ENCODE peak calls at places on chromosomes 13 and 19, in four cellular contexts. One of them, this sample, is unnamed.

GRCh38 chr13:106986687-106987434 is 418.9 kb upstream of the ARGLU1 start:
- DNase-seq in SK-N-SH: no peak
- DNase-seq in mammary epithelial cell: no peak
- DNase-seq in esophagus squamous epithelium: no peak
- DNase-seq in this sample: no peak

GRCh38 chr19:9060559-9061340 is 26.1 kb upstream of the OR1M1 start:
- DNase-seq in SK-N-SH: no peak
- DNase-seq in mammary epithelial cell: no peak
- DNase-seq in esophagus squamous epithelium: no peak
- DNase-seq in this sample: no peak

GRCh38 chr19:44113138-44113783 is at the start of gene ZNF225:
- DNase-seq in SK-N-SH: peak
- DNase-seq in mammary epithelial cell: peak
- DNase-seq in esophagus squamous epithelium: peak
- DNase-seq in this sample: peak

GRCh38 chr19:8611391-8611883 is 922 bp upstream of the ADAMTS10 start:
- DNase-seq in SK-N-SH: peak
- DNase-seq in mammary epithelial cell: no peak
- DNase-seq in esophagus squamous epithelium: no peak
- DNase-seq in this sample: no peak

GRCh38 chr19:38389957-38390924 is 1.7 kb downstream of the SPRED3 start:
- DNase-seq in SK-N-SH: peak
- DNase-seq in mammary epithelial cell: no peak
- DNase-seq in esophagus squamous epithelium: no peak
- DNase-seq in this sample: no peak

GRCh38 chr13:94209110-94209509 is 270.4 kb downstream of the DCT start:
- DNase-seq in SK-N-SH: no peak
- DNase-seq in mammary epithelial cell: no peak
- DNase-seq in esophagus squamous epithelium: no peak
- DNase-seq in this sample: peak

GRCh38 chr13:33015275-33015674 is 948 bp upstream of the KL start:
- DNase-seq in SK-N-SH: no peak
- DNase-seq in mammary epithelial cell: no peak
- DNase-seq in esophagus squamous epithelium: no peak
- DNase-seq in this sample: no peak

GRCh38 chr13:47457631-47458030 is 543.4 kb downstream of the SUCLA2 start:
- DNase-seq in SK-N-SH: no peak
- DNase-seq in mammary epithelial cell: peak
- DNase-seq in esophagus squamous epithelium: no peak
- DNase-seq in this sample: peak

GRCh38 chr19:13053761-13054604 is 48.7 kb downstream of the LYL1 start:
- DNase-seq in SK-N-SH: peak
- DNase-seq in mammary epithelial cell: peak
- DNase-seq in esophagus squamous epithelium: no peak
- DNase-seq in this sample: peak

GRCh38 chr13:30796132-30796832 is 60.9 kb downstream of the ALOX5AP start:
- DNase-seq in SK-N-SH: no peak
- DNase-seq in mammary epithelial cell: peak
- DNase-seq in esophagus squamous epithelium: no peak
- DNase-seq in this sample: peak

GRCh38 chr13:106505295-106505694 is 30.2 kb downstream of the EFNB2 start:
- DNase-seq in SK-N-SH: no peak
- DNase-seq in mammary epithelial cell: no peak
- DNase-seq in esophagus squamous epithelium: no peak
- DNase-seq in this sample: no peak

GRCh38 chr19:14669940-14670339 is 4.7 kb downstream of the ADGRE3 start:
- DNase-seq in SK-N-SH: no peak
- DNase-seq in mammary epithelial cell: no peak
- DNase-seq in esophagus squamous epithelium: no peak
- DNase-seq in this sample: no peak

GRCh38 chr19:7681336-7682174 is 922 bp downstream of the TRAPPC5 start:
- DNase-seq in SK-N-SH: peak
- DNase-seq in mammary epithelial cell: peak
- DNase-seq in esophagus squamous epithelium: peak
- DNase-seq in this sample: peak

GRCh38 chr13:102040812-102041211 is 361.0 kb downstream of the FGF14 start:
- DNase-seq in SK-N-SH: no peak
- DNase-seq in mammary epithelial cell: no peak
- DNase-seq in esophagus squamous epithelium: no peak
- DNase-seq in this sample: no peak

GRCh38 chr13:24502567-24503375 is 9.8 kb downstream of the PARP4 start:
- DNase-seq in SK-N-SH: no peak
- DNase-seq in mammary epithelial cell: peak
- DNase-seq in esophagus squamous epithelium: no peak
- DNase-seq in this sample: peak

GRCh38 chr13:83211301-83211700 is 671.0 kb downstream of the SLITRK1 start:
- DNase-seq in SK-N-SH: no peak
- DNase-seq in mammary epithelial cell: no peak
- DNase-seq in esophagus squamous epithelium: no peak
- DNase-seq in this sample: no peak

GRCh38 chr13:73230714-73231113 is 171.9 kb downstream of the KLF5 start:
- DNase-seq in SK-N-SH: no peak
- DNase-seq in mammary epithelial cell: peak
- DNase-seq in esophagus squamous epithelium: no peak
- DNase-seq in this sample: peak

GRCh38 chr13:108921238-108921637 is 291.8 kb downstream of the MYO16 start:
- DNase-seq in SK-N-SH: no peak
- DNase-seq in mammary epithelial cell: no peak
- DNase-seq in esophagus squamous epithelium: no peak
- DNase-seq in this sample: no peak

GRCh38 chr19:41362143-41362847 is 1.7 kb downstream of the B9D2 start:
- DNase-seq in SK-N-SH: peak
- DNase-seq in mammary epithelial cell: no peak
- DNase-seq in esophagus squamous epithelium: no peak
- DNase-seq in this sample: peak

GRCh38 chr13:32850311-32851052 is 165.7 kb upstream of the KL start:
- DNase-seq in SK-N-SH: no peak
- DNase-seq in mammary epithelial cell: no peak
- DNase-seq in esophagus squamous epithelium: no peak
- DNase-seq in this sample: no peak

GRCh38 chr13:49629196-49629938 is 1.1 kb downstream of the ARL11 start:
- DNase-seq in SK-N-SH: no peak
- DNase-seq in mammary epithelial cell: no peak
- DNase-seq in esophagus squamous epithelium: no peak
- DNase-seq in this sample: no peak

GRCh38 chr19:55259540-55260210 is 858 bp upstream of the PPP6R1 start:
- DNase-seq in SK-N-SH: no peak
- DNase-seq in mammary epithelial cell: no peak
- DNase-seq in esophagus squamous epithelium: no peak
- DNase-seq in this sample: peak

GRCh38 chr19:9883231-9883758 is 48.2 kb downstream of the PIN1 start:
- DNase-seq in SK-N-SH: no peak
- DNase-seq in mammary epithelial cell: peak
- DNase-seq in esophagus squamous epithelium: no peak
- DNase-seq in this sample: peak

GRCh38 chr13:103349664-103350063 is 283.4 kb upstream of the SLC10A2 start:
- DNase-seq in SK-N-SH: peak
- DNase-seq in mammary epithelial cell: no peak
- DNase-seq in esophagus squamous epithelium: no peak
- DNase-seq in this sample: no peak

GRCh38 chr13:65966991-65967451 is 1263.1 kb downstream of the PCDH9 start:
- DNase-seq in SK-N-SH: peak
- DNase-seq in mammary epithelial cell: peak
- DNase-seq in esophagus squamous epithelium: no peak
- DNase-seq in this sample: peak

GRCh38 chr13:98171806-98172569 is 5.1 kb downstream of the RNF113B start:
- DNase-seq in SK-N-SH: peak
- DNase-seq in mammary epithelial cell: no peak
- DNase-seq in esophagus squamous epithelium: no peak
- DNase-seq in this sample: no peak
- H3K4me3 ChIP-seq in SK-N-SH: peak
- H3K4me3 ChIP-seq in mammary epithelial cell: no peak
- H3K4me3 ChIP-seq in esophagus squamous epithelium: peak
- H3K4me3 ChIP-seq in this sample: no peak

DNA sequence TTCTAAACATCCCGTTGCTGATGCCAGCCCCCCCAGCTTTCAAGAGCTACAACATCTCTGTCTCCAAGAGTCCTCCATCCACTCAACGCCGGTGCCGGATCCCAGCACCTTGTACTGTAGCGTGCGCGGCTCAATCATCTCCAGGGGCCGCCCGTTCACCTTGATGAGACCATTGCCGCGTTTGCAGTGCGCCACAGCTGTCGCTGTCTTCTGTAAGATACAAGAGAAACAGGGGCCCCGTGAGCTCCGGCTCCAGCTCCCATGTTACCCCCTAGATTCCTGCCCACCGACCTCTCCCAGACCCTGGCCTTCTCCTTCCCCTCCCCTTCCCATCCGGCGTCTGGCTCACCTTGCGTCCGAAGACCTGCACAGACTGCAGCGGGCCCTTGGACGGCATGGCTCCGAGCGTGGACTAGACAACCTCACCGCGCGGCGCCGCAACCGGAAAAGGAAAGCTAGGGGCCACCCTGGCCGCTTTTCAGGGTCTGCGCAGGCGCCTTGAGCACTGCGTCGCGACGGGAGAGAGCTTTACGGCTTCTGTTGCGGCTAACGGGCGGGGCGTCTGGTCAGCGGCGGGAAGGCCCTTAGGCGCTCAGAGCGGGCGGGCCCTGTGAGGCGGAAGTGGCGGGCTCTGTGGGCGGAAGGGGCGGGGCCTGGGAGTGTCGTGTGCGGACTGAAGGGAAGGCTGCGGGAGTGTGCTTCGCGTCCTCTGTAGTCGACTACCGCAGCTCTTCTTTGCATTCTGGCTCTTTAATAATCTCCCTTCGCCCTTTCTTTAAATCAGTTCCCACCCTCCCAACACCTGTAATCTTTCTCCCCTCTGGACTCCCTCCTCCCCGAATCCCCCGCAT is at the start of gene RPS16:
- DNase-seq in SK-N-SH: peak
- DNase-seq in mammary epithelial cell: peak
- DNase-seq in esophagus squamous epithelium: peak
- DNase-seq in this sample: peak
- TF ChIP-seq CTCF in SK-N-SH: no peak
- TF ChIP-seq CTCF in mammary epithelial cell: no peak
- TF ChIP-seq CTCF in esophagus squamous epithelium: no peak
- TF ChIP-seq CTCF in this sample: no peak

GRCh38 chr19:2656533-2656932 is 46.0 kb downstream of the GNG7 start:
- DNase-seq in SK-N-SH: no peak
- DNase-seq in mammary epithelial cell: no peak
- DNase-seq in esophagus squamous epithelium: no peak
- DNase-seq in this sample: no peak

GRCh38 chr19:2650515-2650914 is 52.0 kb downstream of the GNG7 start:
- DNase-seq in SK-N-SH: no peak
- DNase-seq in mammary epithelial cell: no peak
- DNase-seq in esophagus squamous epithelium: no peak
- DNase-seq in this sample: no peak

GRCh38 chr19:2654585-2654861 is 48.0 kb downstream of the GNG7 start:
- DNase-seq in SK-N-SH: no peak
- DNase-seq in mammary epithelial cell: no peak
- DNase-seq in esophagus squamous epithelium: no peak
- DNase-seq in this sample: no peak

GRCh38 chr19:2653717-2654584 is 48.5 kb downstream of the GNG7 start:
- DNase-seq in SK-N-SH: peak
- DNase-seq in mammary epithelial cell: no peak
- DNase-seq in esophagus squamous epithelium: no peak
- DNase-seq in this sample: no peak

DNA sequence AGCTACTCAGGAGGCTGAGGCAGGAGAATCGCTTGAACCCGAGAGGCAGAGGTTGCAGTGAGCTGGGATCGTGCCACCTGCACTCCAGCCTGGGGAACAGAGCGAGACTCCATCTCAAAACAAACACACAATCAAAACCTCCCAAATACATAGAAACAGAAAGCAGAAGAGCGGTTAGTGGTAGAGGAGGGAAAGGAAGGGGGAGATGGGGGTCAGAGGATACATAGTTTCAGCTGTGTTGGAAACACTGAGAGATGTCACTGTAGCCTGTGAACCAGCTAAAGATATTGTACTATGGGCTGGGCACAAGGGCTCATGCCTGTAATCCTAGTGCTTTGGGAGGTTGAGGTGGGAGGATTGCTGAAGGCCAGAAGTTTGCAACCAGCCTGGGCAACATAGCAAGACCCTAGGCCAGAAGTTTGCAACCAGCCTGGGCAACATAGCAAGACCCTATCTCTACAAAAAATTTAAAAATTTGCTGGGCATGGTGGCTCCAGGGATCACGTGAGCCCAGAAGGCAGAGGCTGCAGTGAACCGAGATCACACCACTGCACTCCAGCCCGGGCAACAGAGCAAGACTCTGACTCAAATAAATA is 49.9 kb downstream of the GNG7 start:
- DNase-seq in SK-N-SH: no peak
- DNase-seq in mammary epithelial cell: no peak
- DNase-seq in esophagus squamous epithelium: no peak
- DNase-seq in this sample: no peak
- H3K4me3 ChIP-seq in SK-N-SH: no peak
- H3K4me3 ChIP-seq in mammary epithelial cell: no peak
- H3K4me3 ChIP-seq in esophagus squamous epithelium: no peak
- H3K4me3 ChIP-seq in this sample: no peak

DNA sequence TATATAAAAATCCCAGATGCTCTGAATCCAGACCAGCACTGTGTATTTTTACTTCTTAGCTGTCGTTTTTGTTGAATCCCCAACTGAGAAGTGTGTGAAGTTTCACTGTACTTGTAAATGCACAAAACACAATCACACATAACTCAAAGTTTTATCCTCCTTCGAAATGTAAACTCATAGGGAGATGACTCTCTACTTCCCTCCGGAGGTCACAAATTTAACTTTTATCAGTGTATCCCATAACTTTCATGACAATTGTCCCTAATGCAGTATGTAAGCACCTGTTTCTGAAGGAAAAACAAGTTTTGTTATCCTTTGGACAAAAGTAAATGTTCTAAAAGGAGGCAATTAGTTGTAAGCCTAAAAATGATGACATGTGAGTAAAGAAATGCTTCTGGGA is 665.0 kb upstream of the SLITRK6 start:
- DNase-seq in SK-N-SH: peak
- DNase-seq in mammary epithelial cell: no peak
- DNase-seq in esophagus squamous epithelium: no peak
- DNase-seq in this sample: peak
- TF ChIP-seq CTCF in SK-N-SH: peak
- TF ChIP-seq CTCF in mammary epithelial cell: no peak
- TF ChIP-seq CTCF in esophagus squamous epithelium: no peak
- TF ChIP-seq CTCF in this sample: peak

GRCh38 chr13:96299235-96299634 is 209.3 kb downstream of the HS6ST3 start:
- DNase-seq in SK-N-SH: no peak
- DNase-seq in mammary epithelial cell: no peak
- DNase-seq in esophagus squamous epithelium: no peak
- DNase-seq in this sample: no peak
- H3K4me3 ChIP-seq in SK-N-SH: no peak
- H3K4me3 ChIP-seq in mammary epithelial cell: no peak
- H3K4me3 ChIP-seq in esophagus squamous epithelium: no peak
- H3K4me3 ChIP-seq in this sample: no peak

This sample was measured in epithelial cell of esophagus.